ENCODE peak calls at places on chromosome 10, in five cellular contexts. G is K562, E is ovary, V is tibial nerve, T is A549. S is an unnamed sample.
A peak's percentile ranks its signal among the peaks of the same experiment; 100 is the strongest.

GRCh38 chr10:102433619-102434046 is 1.3 kb upstream of the CUEDC2 start:
- DNase-seq in E (no peak), V (no peak), T (no peak), G (no peak), S (no peak)

GRCh38 chr10:125257521-125258105 is 97.2 kb upstream of the CTBP2 start:
- DNase-seq in T (no peak), E (no peak), V (no peak), G (no peak), S (peak; percentile 33)

GRCh38 chr10:91511549-91512330 is 101.6 kb downstream of the HECTD2 start:
- DNase-seq in E (no peak), T (peak; percentile 8), G (no peak), V (no peak), S (no peak)

GRCh38 chr10:91340613-91341362 is 69.4 kb upstream of the HECTD2 start:
- DNase-seq in E (no peak), T (no peak), G (no peak), V (no peak), S (no peak)

GRCh38 chr10:91033536-91033935 is 112.6 kb upstream of the ANKRD1 start:
- DNase-seq in T (no peak), E (no peak), G (no peak), V (no peak), S (no peak)

GRCh38 chr10:50472914-50473313 is 150.8 kb downstream of the SGMS1 start:
- DNase-seq in G (no peak), V (no peak), E (no peak), T (no peak), S (no peak)

GRCh38 chr10:122258136-122259074 is 12.7 kb upstream of the BTBD16 start:
- DNase-seq in V (no peak), E (no peak), G (no peak), T (no peak), S (no peak)

GRCh38 chr10:102710604-102711003 is 3.6 kb downstream of the ARL3 start:
- DNase-seq in T (no peak), G (no peak), E (no peak), V (no peak), S (peak; percentile 65)

GRCh38 chr10:95729323-95730055 is 26.5 kb upstream of the ENTPD1 start:
- DNase-seq in G (no peak), V (no peak), E (no peak), T (no peak), S (no peak)

GRCh38 chr10:73113543-73113942 is 3.3 kb downstream of the NUDT13 start:
- DNase-seq in G (no peak), T (no peak), V (no peak), E (no peak), S (no peak)

GRCh38 chr10:73119457-73119856 is 9.2 kb downstream of the NUDT13 start:
- DNase-seq in G (no peak), E (no peak), T (no peak), V (no peak), S (no peak)

GRCh38 chr10:73119952-73120351 is 9.7 kb downstream of the NUDT13 start:
- DNase-seq in G (no peak), V (no peak), E (no peak), T (no peak), S (no peak)

GRCh38 chr10:73116017-73116416 is 5.8 kb downstream of the NUDT13 start:
- DNase-seq in G (no peak), E (no peak), T (no peak), V (no peak), S (no peak)

DNA sequence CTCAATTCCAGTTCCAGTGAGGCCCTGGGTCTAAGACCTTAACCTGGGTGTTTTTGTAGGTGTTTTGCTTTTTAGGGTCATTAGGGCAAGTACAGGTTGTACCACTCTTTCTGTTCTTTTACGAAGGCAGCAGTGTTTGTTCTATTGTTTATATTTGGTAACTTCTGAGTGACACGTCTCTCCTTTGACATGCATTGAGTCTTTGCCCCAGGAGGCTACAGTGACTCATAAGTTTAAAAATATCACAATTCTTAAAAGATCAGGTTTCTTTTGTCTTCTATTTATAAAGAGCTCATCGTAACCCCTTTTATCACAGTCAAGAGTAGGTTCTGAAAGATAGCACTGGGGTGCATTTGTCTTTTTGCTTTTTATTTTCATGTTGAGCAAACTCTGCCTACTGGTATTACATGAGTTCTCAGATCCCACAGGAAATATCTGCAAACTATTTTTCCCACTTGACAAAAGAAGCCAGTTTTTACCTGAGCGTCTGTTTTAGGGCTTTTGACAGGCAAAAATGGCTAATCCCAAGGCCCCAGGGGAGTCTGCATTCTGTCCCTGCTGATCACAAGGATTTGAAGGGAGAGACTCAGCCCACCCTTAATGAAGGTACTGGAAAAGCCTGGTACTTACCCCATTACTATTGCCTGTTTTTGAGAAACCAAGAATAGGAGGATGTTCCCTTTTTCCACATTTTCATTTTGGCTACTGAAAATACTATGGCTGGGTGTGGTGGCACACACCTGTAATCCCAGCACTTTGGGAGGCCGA is 7.9 kb downstream of the NUDT13 start:
- DNase-seq in T (no peak), E (no peak), V (no peak), G (no peak), S (peak; percentile 83)
- H3K4me1 ChIP-seq in T (peaks cover 25% of the 10 kb centered on the region), E (no peaks in the 10 kb centered on the region), V (no peaks in the 10 kb centered on the region), G (no peaks in the 10 kb centered on the region), S (peaks cover 14% of the 10 kb centered on the region)

GRCh38 chr10:5947471-5948207 is 29.7 kb downstream of the IL15RA start:
- DNase-seq in G (no peak), V (no peak), T (no peak), E (no peak), S (no peak)
- H3K4me1 ChIP-seq in G (peaks cover 26% of the 10 kb centered on the region), V (peaks cover 5% of the 10 kb centered on the region), T (peaks cover 32% of the 10 kb centered on the region), E (peaks cover 16% of the 10 kb centered on the region), S (no peaks in the 10 kb centered on the region)

GRCh38 chr10:117160567-117160966 is 22.5 kb upstream of the VAX1 start:
- DNase-seq in E (no peak), T (no peak), G (no peak), V (no peak), S (no peak)

GRCh38 chr10:117163061-117163953 is 25.2 kb upstream of the VAX1 start:
- DNase-seq in E (no peak), G (peak; percentile 12), T (peak; percentile 74), V (no peak), S (no peak)

GRCh38 chr10:117163954-117164292 is 25.9 kb upstream of the VAX1 start:
- DNase-seq in G (no peak), T (no peak), V (no peak), E (no peak), S (no peak)

GRCh38 chr10:117161386-117162033 is 23.4 kb upstream of the VAX1 start:
- DNase-seq in G (no peak), T (no peak), E (no peak), V (no peak), S (no peak)

GRCh38 chr10:117162093-117163021 is 24.3 kb upstream of the VAX1 start:
- DNase-seq in E (no peak), V (no peak), T (no peak), G (no peak), S (no peak)
- H3K4me1 ChIP-seq in E (peaks cover 3% of the 10 kb centered on the region), V (peaks cover 19% of the 10 kb centered on the region), T (peaks cover 8% of the 10 kb centered on the region), G (peaks cover 19% of the 10 kb centered on the region), S (no peaks in the 10 kb centered on the region)

DNA sequence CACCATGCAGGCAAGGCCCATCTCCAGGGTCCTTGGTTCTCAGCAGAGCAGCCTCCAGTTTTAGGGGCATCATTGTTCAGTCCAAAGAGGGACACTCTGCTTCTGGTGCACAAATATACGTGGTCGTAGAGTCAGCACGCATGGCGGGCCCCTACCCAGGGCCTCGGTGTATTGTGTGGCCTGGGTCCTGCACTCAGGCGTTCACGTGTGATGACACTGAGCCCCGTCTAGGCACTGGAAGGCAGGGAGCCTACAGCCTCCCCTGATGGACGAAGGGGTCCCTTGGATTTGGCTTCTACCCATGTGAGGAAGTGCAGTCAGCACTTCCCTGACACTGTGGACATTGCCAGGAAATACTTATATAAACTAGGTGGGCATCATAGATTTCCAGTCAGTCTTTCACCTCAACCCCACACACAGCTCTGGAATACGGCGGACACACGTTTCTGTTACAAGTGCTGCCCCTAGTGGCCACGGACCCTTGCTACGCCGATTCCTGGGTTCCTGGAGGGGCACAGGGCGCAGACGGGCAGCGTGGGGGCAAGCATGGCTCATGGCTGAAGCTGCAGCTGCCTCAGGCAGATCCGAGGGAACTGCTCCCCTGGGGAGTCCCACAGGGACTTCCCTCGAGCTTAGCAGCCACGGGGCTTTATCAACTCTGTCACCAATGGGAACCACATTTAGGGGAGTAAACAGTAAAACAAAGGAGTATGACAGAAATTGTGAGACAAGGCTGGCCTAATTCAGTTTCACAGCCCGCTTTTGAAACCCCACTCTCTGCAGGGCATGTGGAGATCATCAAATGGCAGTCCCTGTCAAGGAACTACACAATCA is 25.4 kb downstream of the AIFM2 start:
- DNase-seq in T (no peak), E (no peak), V (no peak), G (peak; percentile 73), S (peak; percentile 78)
- H3K4me1 ChIP-seq in T (no peaks in the 10 kb centered on the region), E (no peaks in the 10 kb centered on the region), V (no peaks in the 10 kb centered on the region), G (peaks cover 4% of the 10 kb centered on the region), S (no peaks in the 10 kb centered on the region)

DNA sequence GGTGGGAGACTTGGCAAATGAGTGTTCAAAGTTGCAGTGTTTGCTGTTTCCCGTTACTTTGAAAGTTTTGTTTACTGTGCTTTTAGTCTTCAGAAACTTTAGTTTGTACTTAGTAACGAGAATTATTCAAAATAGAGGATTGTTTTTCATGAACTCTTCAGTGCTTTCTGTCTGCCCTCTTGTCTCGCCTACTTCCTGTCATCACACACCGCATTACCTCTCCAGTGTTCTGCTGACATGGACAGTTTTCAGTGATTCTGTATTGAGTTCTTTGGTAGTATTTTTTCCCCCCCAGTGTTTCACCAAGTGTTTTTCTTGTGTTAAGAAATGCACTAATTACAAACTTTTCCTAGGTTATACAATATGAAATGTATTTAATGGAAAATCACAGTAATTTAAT is 207.0 kb downstream of the MLLT10 start:
- DNase-seq in V (no peak), G (no peak), E (no peak), T (no peak), S (no peak)
- H3K4me1 ChIP-seq in V (no peaks in the 10 kb centered on the region), G (peaks cover 4% of the 10 kb centered on the region), E (peaks cover 1% of the 10 kb centered on the region), T (no peaks in the 10 kb centered on the region), S (no peaks in the 10 kb centered on the region)

DNA sequence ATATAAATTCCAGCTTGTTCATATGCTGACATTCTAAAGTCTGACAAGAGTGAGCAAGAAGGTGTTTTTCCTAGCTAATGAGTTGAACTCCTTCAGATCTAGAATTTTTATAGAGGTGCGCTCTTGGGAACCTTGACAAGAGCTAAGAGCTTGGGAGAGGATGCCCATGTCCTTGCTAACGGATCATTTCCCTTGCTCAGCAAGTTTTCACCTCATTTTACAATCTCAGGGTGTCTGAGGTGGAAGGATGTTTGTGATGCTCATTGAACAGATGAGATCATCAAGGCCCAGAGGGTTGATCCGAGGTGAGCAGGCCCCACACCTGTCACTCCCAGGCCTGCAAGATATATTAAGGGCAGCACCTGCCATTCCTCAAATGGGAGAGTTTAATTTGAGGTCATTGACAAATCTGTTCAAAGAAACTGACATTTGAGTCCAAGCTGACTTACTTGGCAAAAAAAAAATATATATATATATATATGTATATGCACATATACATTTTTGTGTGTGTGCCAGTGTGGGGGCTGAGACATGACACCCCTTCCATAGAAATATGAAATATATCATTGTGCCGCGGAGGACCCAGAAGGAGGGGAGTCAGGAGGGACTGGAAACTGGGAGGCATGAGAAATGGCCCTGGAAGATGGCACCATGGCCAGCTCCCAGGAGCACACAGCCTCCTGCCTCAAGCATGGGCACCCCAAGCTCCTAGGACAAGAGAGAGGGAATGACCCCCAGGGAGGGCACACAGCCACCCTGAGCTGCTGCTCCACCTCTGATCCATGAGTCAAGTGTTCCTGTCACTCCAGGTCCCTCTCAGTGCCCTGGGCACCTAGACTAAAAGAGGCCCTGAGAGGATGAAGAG is 17.3 kb upstream of the TMEM72 start:
- DNase-seq in G (no peak), V (no peak), E (no peak), T (no peak), S (no peak)
- H3K4me1 ChIP-seq in G (no peaks in the 10 kb centered on the region), V (no peaks in the 10 kb centered on the region), E (no peaks in the 10 kb centered on the region), T (no peaks in the 10 kb centered on the region), S (peaks cover 68% of the 10 kb centered on the region)

S was measured in Karpas-422.